ENCODE peak calls at places on chromosomes 12 and 14, in six cellular contexts. Y is NCI-H1694, Z is glomerular endothelial cell, F is EL, C is lower leg skin, W is HT1080. A is an unnamed sample.

GRCh38 chr14:79680087-79680486 is 531.2 kb downstream of the DIO2 start:
- DNase-seq in Y (no peak), Z (no peak), F (no peak), C (no peak), W (no peak), A (no peak)

GRCh38 chr12:27969901-27970390 is 2.6 kb downstream of the PTHLH start:
- DNase-seq in Y (no peak), Z (no peak), F (peak; percentile 69), C (peak; percentile 87), W (no peak), A (peak; percentile 22)

GRCh38 chr12:10214131-10214876 is 1.6 kb downstream of the GABARAPL1 start:
- DNase-seq in Y (no peak), Z (no peak), F (peak; percentile 65), C (no peak), W (peak; percentile 44), A (no peak)

GRCh38 chr12:25587346-25587745 is 34.3 kb upstream of the LMNTD1 start:
- DNase-seq in Y (no peak), Z (no peak), F (no peak), C (no peak), W (no peak), A (no peak)

GRCh38 chr14:70856851-70857498 is 47.7 kb upstream of the MAP3K9 start:
- DNase-seq in Y (no peak), Z (no peak), F (peak; percentile 94), C (no peak), W (peak; percentile 99), A (no peak)

GRCh38 chr14:35234007-35234406 is 58.2 kb upstream of the PSMA6 start:
- DNase-seq in Y (no peak), Z (no peak), F (no peak), C (no peak), W (no peak), A (no peak)

GRCh38 chr12:54135621-54136027 is 53.2 kb downstream of the SMUG1 start:
- DNase-seq in Y (no peak), Z (no peak), F (no peak), C (no peak), W (no peak), A (no peak)

GRCh38 chr14:21768116-21768874 is 94.7 kb upstream of the OR4E1 start:
- DNase-seq in Y (no peak), Z (no peak), F (peak; percentile 17), C (no peak), W (peak; percentile 29), A (no peak)

GRCh38 chr14:95462491-95462890 is 54.0 kb downstream of the SYNE3 start:
- DNase-seq in Y (no peak), Z (no peak), F (no peak), C (no peak), W (no peak), A (no peak)

GRCh38 chr12:130026608-130027176 is 122.9 kb upstream of the TMEM132D start:
- DNase-seq in Y (no peak), Z (no peak), F (no peak), C (no peak), W (peak; percentile 22), A (peak; percentile 11)

GRCh38 chr12:14942532-14942931 is 4.2 kb upstream of the ERP27 start:
- DNase-seq in Y (no peak), Z (no peak), F (no peak), C (no peak), W (no peak), A (no peak)

GRCh38 chr14:101242442-101243385 is 318.6 kb upstream of the DIO3 start:
- DNase-seq in Y (no peak), Z (no peak), F (no peak), C (peak; percentile 63), W (no peak), A (no peak)

GRCh38 chr12:42794811-42795210 is 205.3 kb upstream of the PRICKLE1 start:
- DNase-seq in Y (no peak), Z (no peak), F (peak; percentile 75), C (no peak), W (peak; percentile 7), A (no peak)

GRCh38 chr12:132812631-132813305 is 15.9 kb downstream of the GOLGA3 start:
- DNase-seq in Y (no peak), Z (no peak), F (peak; percentile 25), C (no peak), W (peak; percentile 35), A (no peak)

GRCh38 chr14:55220230-55220629 is 28.8 kb upstream of the DLGAP5 start:
- DNase-seq in Y (no peak), Z (no peak), F (peak; percentile 18), C (no peak), W (peak; percentile 58), A (no peak)

A was measured in tibial nerve.